ENCODE peak calls at places on chromosome X, in ten cellular contexts. I is MCF 10A, G is retina, H is astrocyte of the cerebellum, K is neuronal stem cell, A is T-helper 1 cell, L is tibial nerve, Y is H9, V is Karpas-422, J is GM12865. C is an unnamed sample.

GRCh38 chrX:45070116-45071007 is 130.3 kb downstream of the DIPK2B start:
- DNase-seq in I (peak), G (peak), H (peak), K (no peak), A (no peak), L (peak), Y (no peak), V (peak), J (peak), C (peak)

GRCh38 chrX:46796574-46797191 is 37.8 kb upstream of the SLC9A7 start:
- DNase-seq in I (peak), G (peak), H (peak), K (peak), A (peak), L (peak), Y (peak), V (peak), J (peak), C (peak)

GRCh38 chrX:87878926-87879325 is 361.3 kb downstream of the KLHL4 start:
- DNase-seq in I (no peak), G (no peak), H (no peak), K (no peak), A (no peak), L (no peak), Y (no peak), V (no peak), J (no peak), C (no peak)

GRCh38 chrX:71996826-71997225 is 86.2 kb downstream of the NHSL2 start:
- DNase-seq in I (no peak), G (no peak), H (no peak), K (no peak), A (no peak), L (peak), Y (peak), V (no peak), J (no peak), C (no peak)

GRCh38 chrX:46268429-46268828 is 276.8 kb downstream of the ZNF674 start:
- DNase-seq in I (peak), G (no peak), H (no peak), K (no peak), A (no peak), L (no peak), Y (no peak), V (no peak), J (no peak), C (no peak)

GRCh38 chrX:9033989-9034388 is at the start of gene FAM9B:
- DNase-seq in I (no peak), G (no peak), H (no peak), K (no peak), A (no peak), L (no peak), Y (no peak), V (no peak), J (no peak), C (no peak)

GRCh38 chrX:66074920-66075879 is 35.3 kb upstream of the VSIG4 start:
- DNase-seq in I (peak), G (no peak), H (no peak), K (no peak), A (no peak), L (peak), Y (no peak), V (no peak), J (peak), C (no peak)

GRCh38 chrX:39736219-39737211 is 361.2 kb downstream of the BCOR start:
- DNase-seq in I (peak), G (no peak), H (no peak), K (no peak), A (no peak), L (peak), Y (no peak), V (no peak), J (peak), C (peak)

GRCh38 chrX:129741880-129742758 is 3.3 kb downstream of the XPNPEP2 start:
- DNase-seq in I (no peak), G (no peak), H (no peak), K (peak), A (no peak), L (no peak), Y (peak), V (no peak), J (no peak), C (no peak)

GRCh38 chrX:30995705-30996104 is 76.1 kb downstream of the FTHL17 start:
- DNase-seq in I (no peak), G (no peak), H (no peak), K (no peak), A (no peak), L (no peak), Y (no peak), V (no peak), J (no peak), C (no peak)